ENCODE peak calls at places on chromosomes 3 and 15, in ten cellular contexts. One of them, this sample, is unnamed.

GRCh38 chr3:186663351-186664118 is 2.3 kb upstream of the HRG start:
- DNase-seq in glutamatergic neuron: no peak
- DNase-seq in RWPE2: no peak
- DNase-seq in cardiac muscle cell: no peak
- DNase-seq in fibroblast of lung: no peak
- DNase-seq in AG04449: no peak
- DNase-seq in upper lobe of right lung: no peak
- DNase-seq in nephron progenitor cell: no peak
- DNase-seq in body of pancreas: no peak
- DNase-seq in progenitor cell of endocrine pancreas: no peak
- DNase-seq in this sample: no peak

GRCh38 chr3:154142608-154143007 is 21.4 kb downstream of the ARHGEF26 start:
- DNase-seq in nephron progenitor cell: no peak
- DNase-seq in upper lobe of right lung: no peak
- DNase-seq in progenitor cell of endocrine pancreas: no peak
- DNase-seq in glutamatergic neuron: no peak
- DNase-seq in body of pancreas: no peak
- DNase-seq in RWPE2: no peak
- DNase-seq in AG04449: no peak
- DNase-seq in fibroblast of lung: no peak
- DNase-seq in cardiac muscle cell: peak
- DNase-seq in this sample: no peak

GRCh38 chr3:177601120-177601519 is 403.8 kb upstream of the TBL1XR1 start:
- DNase-seq in cardiac muscle cell: no peak
- DNase-seq in RWPE2: no peak
- DNase-seq in upper lobe of right lung: no peak
- DNase-seq in AG04449: no peak
- DNase-seq in fibroblast of lung: no peak
- DNase-seq in glutamatergic neuron: no peak
- DNase-seq in nephron progenitor cell: no peak
- DNase-seq in body of pancreas: no peak
- DNase-seq in progenitor cell of endocrine pancreas: no peak
- DNase-seq in this sample: no peak

GRCh38 chr3:41997702-41998551 is 36.0 kb upstream of the ULK4 start:
- DNase-seq in AG04449: no peak
- DNase-seq in RWPE2: no peak
- DNase-seq in glutamatergic neuron: no peak
- DNase-seq in body of pancreas: no peak
- DNase-seq in upper lobe of right lung: no peak
- DNase-seq in fibroblast of lung: peak
- DNase-seq in nephron progenitor cell: peak
- DNase-seq in cardiac muscle cell: peak
- DNase-seq in progenitor cell of endocrine pancreas: no peak
- DNase-seq in this sample: no peak

GRCh38 chr3:71160800-71161546 is 422.6 kb downstream of the FOXP1 start:
- DNase-seq in AG04449: no peak
- DNase-seq in progenitor cell of endocrine pancreas: no peak
- DNase-seq in nephron progenitor cell: no peak
- DNase-seq in glutamatergic neuron: no peak
- DNase-seq in RWPE2: no peak
- DNase-seq in upper lobe of right lung: no peak
- DNase-seq in fibroblast of lung: peak
- DNase-seq in body of pancreas: no peak
- DNase-seq in cardiac muscle cell: no peak
- DNase-seq in this sample: no peak

GRCh38 chr15:64251658-64252057 is 88.8 kb upstream of the PPIB start:
- DNase-seq in glutamatergic neuron: no peak
- DNase-seq in RWPE2: no peak
- DNase-seq in progenitor cell of endocrine pancreas: no peak
- DNase-seq in AG04449: no peak
- DNase-seq in cardiac muscle cell: no peak
- DNase-seq in nephron progenitor cell: no peak
- DNase-seq in fibroblast of lung: no peak
- DNase-seq in upper lobe of right lung: no peak
- DNase-seq in body of pancreas: no peak
- DNase-seq in this sample: no peak

GRCh38 chr3:127253491-127253890 is 34.4 kb downstream of the PRR20G start:
- DNase-seq in nephron progenitor cell: no peak
- DNase-seq in upper lobe of right lung: no peak
- DNase-seq in progenitor cell of endocrine pancreas: no peak
- DNase-seq in RWPE2: no peak
- DNase-seq in glutamatergic neuron: no peak
- DNase-seq in fibroblast of lung: no peak
- DNase-seq in body of pancreas: no peak
- DNase-seq in cardiac muscle cell: no peak
- DNase-seq in AG04449: no peak
- DNase-seq in this sample: no peak

GRCh38 chr15:76391309-76391708 is 54.7 kb downstream of the ISL2 start:
- DNase-seq in upper lobe of right lung: no peak
- DNase-seq in fibroblast of lung: no peak
- DNase-seq in glutamatergic neuron: no peak
- DNase-seq in nephron progenitor cell: no peak
- DNase-seq in cardiac muscle cell: no peak
- DNase-seq in RWPE2: no peak
- DNase-seq in AG04449: no peak
- DNase-seq in progenitor cell of endocrine pancreas: no peak
- DNase-seq in body of pancreas: no peak
- DNase-seq in this sample: no peak

GRCh38 chr3:42608586-42608985 is 8.1 kb downstream of the NKTR start:
- DNase-seq in AG04449: no peak
- DNase-seq in cardiac muscle cell: peak
- DNase-seq in nephron progenitor cell: no peak
- DNase-seq in progenitor cell of endocrine pancreas: no peak
- DNase-seq in upper lobe of right lung: no peak
- DNase-seq in glutamatergic neuron: no peak
- DNase-seq in body of pancreas: no peak
- DNase-seq in fibroblast of lung: peak
- DNase-seq in RWPE2: no peak
- DNase-seq in this sample: no peak

GRCh38 chr3:12515631-12516030 is 29.7 kb downstream of the MKRN2OS start:
- DNase-seq in upper lobe of right lung: no peak
- DNase-seq in RWPE2: no peak
- DNase-seq in fibroblast of lung: no peak
- DNase-seq in AG04449: no peak
- DNase-seq in glutamatergic neuron: no peak
- DNase-seq in progenitor cell of endocrine pancreas: no peak
- DNase-seq in nephron progenitor cell: no peak
- DNase-seq in cardiac muscle cell: no peak
- DNase-seq in body of pancreas: no peak
- DNase-seq in this sample: no peak

GRCh38 chr3:12509466-12509865 is 25.2 kb downstream of the TSEN2 start:
- DNase-seq in RWPE2: no peak
- DNase-seq in AG04449: no peak
- DNase-seq in fibroblast of lung: no peak
- DNase-seq in cardiac muscle cell: no peak
- DNase-seq in nephron progenitor cell: no peak
- DNase-seq in progenitor cell of endocrine pancreas: no peak
- DNase-seq in body of pancreas: no peak
- DNase-seq in glutamatergic neuron: no peak
- DNase-seq in upper lobe of right lung: no peak
- DNase-seq in this sample: no peak

GRCh38 chr3:12516873-12517272 is 28.4 kb downstream of the MKRN2OS start:
- DNase-seq in glutamatergic neuron: no peak
- DNase-seq in body of pancreas: no peak
- DNase-seq in progenitor cell of endocrine pancreas: no peak
- DNase-seq in RWPE2: no peak
- DNase-seq in fibroblast of lung: no peak
- DNase-seq in AG04449: no peak
- DNase-seq in cardiac muscle cell: no peak
- DNase-seq in upper lobe of right lung: no peak
- DNase-seq in nephron progenitor cell: no peak
- DNase-seq in this sample: no peak

GRCh38 chr3:12513694-12514446 is 29.6 kb downstream of the TSEN2 start:
- DNase-seq in progenitor cell of endocrine pancreas: no peak
- DNase-seq in glutamatergic neuron: no peak
- DNase-seq in AG04449: no peak
- DNase-seq in nephron progenitor cell: no peak
- DNase-seq in cardiac muscle cell: no peak
- DNase-seq in fibroblast of lung: no peak
- DNase-seq in body of pancreas: no peak
- DNase-seq in upper lobe of right lung: no peak
- DNase-seq in RWPE2: no peak
- DNase-seq in this sample: no peak

GRCh38 chr3:12512534-12513101 is 28.3 kb downstream of the TSEN2 start:
- DNase-seq in AG04449: no peak
- DNase-seq in cardiac muscle cell: no peak
- DNase-seq in nephron progenitor cell: no peak
- DNase-seq in fibroblast of lung: no peak
- DNase-seq in glutamatergic neuron: no peak
- DNase-seq in progenitor cell of endocrine pancreas: no peak
- DNase-seq in RWPE2: no peak
- DNase-seq in upper lobe of right lung: no peak
- DNase-seq in body of pancreas: no peak
- DNase-seq in this sample: no peak
- TF ChIP-seq CTCF in AG04449: no peak
- TF ChIP-seq CTCF in cardiac muscle cell: no peak
- TF ChIP-seq CTCF in nephron progenitor cell: no peak
- TF ChIP-seq CTCF in fibroblast of lung: no peak
- TF ChIP-seq CTCF in glutamatergic neuron: no peak
- TF ChIP-seq CTCF in progenitor cell of endocrine pancreas: no peak
- TF ChIP-seq CTCF in RWPE2: no peak
- TF ChIP-seq CTCF in upper lobe of right lung: no peak
- TF ChIP-seq CTCF in body of pancreas: no peak
- TF ChIP-seq CTCF in this sample: no peak

GRCh38 chr15:85335193-85335939 is 45.0 kb upstream of the AKAP13 start:
- DNase-seq in AG04449: no peak
- DNase-seq in nephron progenitor cell: no peak
- DNase-seq in fibroblast of lung: peak
- DNase-seq in upper lobe of right lung: no peak
- DNase-seq in RWPE2: no peak
- DNase-seq in body of pancreas: no peak
- DNase-seq in glutamatergic neuron: no peak
- DNase-seq in progenitor cell of endocrine pancreas: no peak
- DNase-seq in cardiac muscle cell: peak
- DNase-seq in this sample: no peak
- TF ChIP-seq CTCF in AG04449: no peak
- TF ChIP-seq CTCF in nephron progenitor cell: no peak
- TF ChIP-seq CTCF in fibroblast of lung: no peak
- TF ChIP-seq CTCF in upper lobe of right lung: no peak
- TF ChIP-seq CTCF in RWPE2: no peak
- TF ChIP-seq CTCF in body of pancreas: no peak
- TF ChIP-seq CTCF in glutamatergic neuron: no peak
- TF ChIP-seq CTCF in progenitor cell of endocrine pancreas: peak
- TF ChIP-seq CTCF in cardiac muscle cell: peak
- TF ChIP-seq CTCF in this sample: no peak

GRCh38 chr3:53809764-53810400 is 36.3 kb downstream of the CHDH start:
- DNase-seq in nephron progenitor cell: no peak
- DNase-seq in RWPE2: no peak
- DNase-seq in body of pancreas: no peak
- DNase-seq in AG04449: no peak
- DNase-seq in glutamatergic neuron: peak
- DNase-seq in progenitor cell of endocrine pancreas: no peak
- DNase-seq in upper lobe of right lung: peak
- DNase-seq in fibroblast of lung: no peak
- DNase-seq in cardiac muscle cell: no peak
- DNase-seq in this sample: peak

GRCh38 chr3:53811143-53811915 is 34.9 kb downstream of the CHDH start:
- DNase-seq in AG04449: no peak
- DNase-seq in glutamatergic neuron: peak
- DNase-seq in progenitor cell of endocrine pancreas: no peak
- DNase-seq in body of pancreas: no peak
- DNase-seq in cardiac muscle cell: no peak
- DNase-seq in upper lobe of right lung: peak
- DNase-seq in fibroblast of lung: no peak
- DNase-seq in nephron progenitor cell: no peak
- DNase-seq in RWPE2: no peak
- DNase-seq in this sample: no peak

GRCh38 chr3:53813229-53813628 is 33.0 kb downstream of the CHDH start:
- DNase-seq in body of pancreas: no peak
- DNase-seq in nephron progenitor cell: no peak
- DNase-seq in cardiac muscle cell: no peak
- DNase-seq in fibroblast of lung: no peak
- DNase-seq in AG04449: no peak
- DNase-seq in RWPE2: no peak
- DNase-seq in progenitor cell of endocrine pancreas: no peak
- DNase-seq in glutamatergic neuron: no peak
- DNase-seq in upper lobe of right lung: no peak
- DNase-seq in this sample: no peak

GRCh38 chr3:53813876-53814275 is 32.3 kb downstream of the CHDH start:
- DNase-seq in fibroblast of lung: no peak
- DNase-seq in progenitor cell of endocrine pancreas: no peak
- DNase-seq in body of pancreas: no peak
- DNase-seq in cardiac muscle cell: no peak
- DNase-seq in upper lobe of right lung: peak
- DNase-seq in AG04449: no peak
- DNase-seq in RWPE2: no peak
- DNase-seq in glutamatergic neuron: peak
- DNase-seq in nephron progenitor cell: no peak
- DNase-seq in this sample: no peak

GRCh38 chr3:53812434-53812833 is 33.8 kb downstream of the CHDH start:
- DNase-seq in progenitor cell of endocrine pancreas: no peak
- DNase-seq in RWPE2: no peak
- DNase-seq in body of pancreas: no peak
- DNase-seq in AG04449: no peak
- DNase-seq in fibroblast of lung: no peak
- DNase-seq in upper lobe of right lung: no peak
- DNase-seq in nephron progenitor cell: no peak
- DNase-seq in glutamatergic neuron: peak
- DNase-seq in cardiac muscle cell: no peak
- DNase-seq in this sample: no peak
- TF ChIP-seq CTCF in progenitor cell of endocrine pancreas: no peak
- TF ChIP-seq CTCF in RWPE2: no peak
- TF ChIP-seq CTCF in body of pancreas: no peak
- TF ChIP-seq CTCF in AG04449: no peak
- TF ChIP-seq CTCF in fibroblast of lung: no peak
- TF ChIP-seq CTCF in upper lobe of right lung: no peak
- TF ChIP-seq CTCF in nephron progenitor cell: peak
- TF ChIP-seq CTCF in glutamatergic neuron: peak
- TF ChIP-seq CTCF in cardiac muscle cell: peak
- TF ChIP-seq CTCF in this sample: no peak

GRCh38 chr3:16506884-16507409 is 6.6 kb downstream of the RFTN1 start:
- DNase-seq in cardiac muscle cell: no peak
- DNase-seq in AG04449: no peak
- DNase-seq in progenitor cell of endocrine pancreas: no peak
- DNase-seq in upper lobe of right lung: no peak
- DNase-seq in RWPE2: no peak
- DNase-seq in fibroblast of lung: no peak
- DNase-seq in nephron progenitor cell: no peak
- DNase-seq in body of pancreas: no peak
- DNase-seq in glutamatergic neuron: no peak
- DNase-seq in this sample: no peak
- TF ChIP-seq CTCF in cardiac muscle cell: no peak
- TF ChIP-seq CTCF in AG04449: no peak
- TF ChIP-seq CTCF in progenitor cell of endocrine pancreas: no peak
- TF ChIP-seq CTCF in upper lobe of right lung: no peak
- TF ChIP-seq CTCF in RWPE2: no peak
- TF ChIP-seq CTCF in fibroblast of lung: no peak
- TF ChIP-seq CTCF in nephron progenitor cell: no peak
- TF ChIP-seq CTCF in body of pancreas: no peak
- TF ChIP-seq CTCF in glutamatergic neuron: no peak
- TF ChIP-seq CTCF in this sample: no peak

GRCh38 chr3:139113231-139113749 is 68.6 kb upstream of the PRR23C start:
- DNase-seq in progenitor cell of endocrine pancreas: no peak
- DNase-seq in upper lobe of right lung: no peak
- DNase-seq in glutamatergic neuron: no peak
- DNase-seq in fibroblast of lung: no peak
- DNase-seq in AG04449: no peak
- DNase-seq in RWPE2: no peak
- DNase-seq in nephron progenitor cell: no peak
- DNase-seq in body of pancreas: no peak
- DNase-seq in cardiac muscle cell: no peak
- DNase-seq in this sample: peak
- TF ChIP-seq CTCF in progenitor cell of endocrine pancreas: no peak
- TF ChIP-seq CTCF in upper lobe of right lung: no peak
- TF ChIP-seq CTCF in glutamatergic neuron: no peak
- TF ChIP-seq CTCF in fibroblast of lung: no peak
- TF ChIP-seq CTCF in AG04449: no peak
- TF ChIP-seq CTCF in RWPE2: no peak
- TF ChIP-seq CTCF in nephron progenitor cell: no peak
- TF ChIP-seq CTCF in body of pancreas: no peak
- TF ChIP-seq CTCF in cardiac muscle cell: no peak
- TF ChIP-seq CTCF in this sample: no peak

This sample was measured in mesothelial cell of epicardium.